ENCODE peak calls at places on chromosome 13, in seven cellular contexts. A, I, T, G, E, J and W are unnamed samples. For H3K4me1, the result is how much of the 10 kb centered on the place peaks cover.

GRCh38 chr13:92074658-92075057 is 676.2 kb downstream of the GPC5 start:
- DNase-seq in A (no peak), I (peak), T (no peak), G (no peak), E (no peak), J (no peak), W (peak)

GRCh38 chr13:24251525-24251924 is 57.9 kb upstream of the C1QTNF9 start:
- DNase-seq in A (no peak), I (no peak), T (no peak), G (peak), E (peak), J (no peak), W (peak)

GRCh38 chr13:48009298-48009697 is 8.2 kb upstream of the SUCLA2 start:
- DNase-seq in A (no peak), I (peak), T (no peak), G (no peak), E (no peak), J (no peak), W (no peak)

GRCh38 chr13:76965759-76966421 is 17.6 kb downstream of the ACOD1 start:
- DNase-seq in A (peak), I (no peak), T (peak), G (no peak), E (no peak), J (peak), W (peak)

GRCh38 chr13:102045713-102046112 is 356.1 kb downstream of the FGF14 start:
- DNase-seq in A (no peak), I (no peak), T (no peak), G (no peak), E (no peak), J (no peak), W (no peak)

GRCh38 chr13:52599853-52600603 is 42.2 kb upstream of the HNRNPA1L2 start:
- DNase-seq in A (peak), I (no peak), T (no peak), G (no peak), E (peak), J (peak), W (peak)

GRCh38 chr13:67878376-67878775 is 648.2 kb upstream of the PCDH9 start:
- DNase-seq in A (no peak), I (no peak), T (no peak), G (no peak), E (peak), J (no peak), W (no peak)

GRCh38 chr13:31043891-31044657 is 111.6 kb downstream of the TEX26 start:
- DNase-seq in A (peak), I (peak), T (peak), G (peak), E (peak), J (peak), W (peak)

GRCh38 chr13:106109391-106109791 is 426.1 kb downstream of the EFNB2 start:
- DNase-seq in A (no peak), I (no peak), T (no peak), G (no peak), E (no peak), J (no peak), W (no peak)

GRCh38 chr13:26457212-26457611 is 100.3 kb upstream of the WASF3 start:
- DNase-seq in A (no peak), I (no peak), T (no peak), G (no peak), E (no peak), J (no peak), W (no peak)

GRCh38 chr13:114063545-114064515 is 68.6 kb downstream of the RASA3 start:
- DNase-seq in A (peak), I (no peak), T (peak), G (peak), E (peak), J (peak), W (no peak)
- H3K4me1 ChIP-seq in A (under half), I (under half), T (half or more), G (under half), E (half or more), J (under half), W (half or more)

GRCh38 chr13:75760182-75760981 is 124.3 kb downstream of the LMO7 start:
- DNase-seq in A (no peak), I (peak), T (peak), G (no peak), E (no peak), J (no peak), W (peak)
- TF ChIP-seq CTCF in A (no peak), I (peak), T (no peak), G (peak), E (no peak), J (no peak), W (no peak)

GRCh38 chr13:82477436-82477835 is 1404.8 kb downstream of the SLITRK1 start:
- DNase-seq in A (no peak), I (no peak), T (no peak), G (no peak), E (no peak), J (no peak), W (no peak)
- TF ChIP-seq POLR2A in A (no peak), I (no peak), T (no peak), G (no peak), E (no peak), J (no peak), W (no peak)

DNA sequence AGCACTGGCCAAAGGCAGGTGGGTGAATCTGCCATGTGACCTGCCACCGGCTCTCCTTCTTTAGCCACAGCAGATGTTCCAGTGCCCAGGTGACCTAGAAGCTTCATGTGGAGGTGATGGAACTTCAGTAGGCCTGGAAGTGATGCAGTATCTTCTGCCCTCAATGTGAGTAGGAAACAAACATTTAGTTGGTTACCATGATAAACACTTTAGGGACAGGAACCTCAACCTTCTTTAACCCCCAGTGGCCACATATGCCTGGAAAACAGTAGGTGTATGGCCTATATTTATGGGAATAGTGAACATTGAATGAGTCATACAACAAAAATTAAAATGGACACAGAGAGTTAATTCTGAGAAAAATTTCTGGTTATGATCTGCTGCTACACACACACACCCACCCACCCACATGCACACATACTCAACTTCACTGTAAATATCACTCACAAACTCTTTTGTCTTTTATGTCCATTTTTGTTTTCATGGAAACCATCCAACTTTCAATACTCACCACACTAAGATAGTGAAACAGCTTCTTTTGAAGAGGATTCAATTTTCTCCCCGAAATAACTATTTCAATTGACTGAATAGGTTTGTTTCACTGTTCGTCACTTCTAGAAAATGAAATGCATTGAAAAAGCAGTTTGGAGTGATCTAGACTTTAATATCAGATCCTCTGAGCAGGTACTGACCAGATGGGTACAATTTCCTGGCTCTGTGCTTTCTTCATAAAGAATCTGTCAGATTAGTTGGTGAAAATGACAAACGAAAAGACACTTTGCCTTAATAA is 97.3 kb downstream of the STARD13 start:
- DNase-seq in A (no peak), I (no peak), T (no peak), G (no peak), E (no peak), J (no peak), W (no peak)
- H3K4me1 ChIP-seq in A (under half), I (under half), T (half or more), G (under half), E (under half), J (under half), W (half or more)